ENCODE peak calls at places on chromosome 18, in nine cellular contexts. K is CD8-positive, alpha-beta T cell; W is ovary; H is HL-60; V is GM06990; N is osteoblast; C is progenitor cell of endocrine pancreas; O is left lung; Y is tibial nerve. T is an unnamed sample.

GRCh38 chr18:58529714-58530354 is 99.1 kb downstream of the ALPK2 start:
- DNase-seq in K (peak; percentile 71), W (no peak), H (no peak), V (no peak), N (no peak), C (peak; percentile 21), O (no peak), Y (peak; percentile 23), T (peak; percentile 49)

GRCh38 chr18:59085797-59086196 is 53.9 kb upstream of the SEC11C start:
- DNase-seq in K (no peak), W (no peak), H (no peak), V (no peak), N (peak; percentile 54), C (no peak), O (no peak), Y (no peak), T (no peak)

GRCh38 chr18:44852818-44853217 is 172.1 kb downstream of the SETBP1 start:
- DNase-seq in K (no peak), W (no peak), H (no peak), V (no peak), N (no peak), C (no peak), O (no peak), Y (no peak), T (no peak)

GRCh38 chr18:37640504-37640903 is 74.9 kb upstream of the CELF4 start:
- DNase-seq in K (no peak), W (no peak), H (no peak), V (no peak), N (no peak), C (no peak), O (no peak), Y (no peak), T (no peak)

GRCh38 chr18:23307567-23308295 is 145.4 kb upstream of the RIOK3 start:
- DNase-seq in K (no peak), W (no peak), H (no peak), V (peak; percentile 33), N (peak; percentile 93), C (no peak), O (no peak), Y (no peak), T (peak; percentile 43)

GRCh38 chr18:31667185-31667584 is 17.2 kb downstream of the B4GALT6 start:
- DNase-seq in K (no peak), W (no peak), H (no peak), V (no peak), N (peak; percentile 61), C (no peak), O (no peak), Y (no peak), T (no peak)

GRCh38 chr18:73636355-73636754 is 511.3 kb downstream of the FBXO15 start:
- DNase-seq in K (no peak), W (no peak), H (no peak), V (no peak), N (no peak), C (no peak), O (no peak), Y (no peak), T (no peak)

GRCh38 chr18:63213331-63213900 is 106.2 kb downstream of the BCL2 start:
- DNase-seq in K (no peak), W (no peak), H (no peak), V (no peak), N (no peak), C (no peak), O (no peak), Y (no peak), T (no peak)

GRCh38 chr18:34509879-34510586 is 200.1 kb upstream of the DTNA start:
- DNase-seq in K (no peak), W (no peak), H (no peak), V (no peak), N (no peak), C (no peak), O (no peak), Y (no peak), T (no peak)

GRCh38 chr18:3015203-3015590 is 2.3 kb upstream of the LPIN2 start:
- DNase-seq in K (no peak), W (no peak), H (peak; percentile 76), V (no peak), N (peak; percentile 92), C (no peak), O (no peak), Y (no peak), T (no peak)

GRCh38 chr18:13136689-13137040 is 81.9 kb upstream of the LDLRAD4 start:
- DNase-seq in K (no peak), W (peak; percentile 54), H (no peak), V (no peak), N (peak; percentile 90), C (no peak), O (peak; percentile 86), Y (no peak), T (peak; percentile 68)

GRCh38 chr18:2027026-2027425 is 544.3 kb downstream of the METTL4 start:
- DNase-seq in K (no peak), W (no peak), H (no peak), V (no peak), N (no peak), C (no peak), O (no peak), Y (no peak), T (no peak)

GRCh38 chr18:31105733-31106132 is 3.5 kb upstream of the DSC2 start:
- DNase-seq in K (no peak), W (no peak), H (no peak), V (no peak), N (no peak), C (no peak), O (no peak), Y (no peak), T (no peak)

GRCh38 chr18:43919565-43919964 is 642.3 kb upstream of the SYT4 start:
- DNase-seq in K (no peak), W (no peak), H (no peak), V (no peak), N (no peak), C (no peak), O (no peak), Y (no peak), T (no peak)

GRCh38 chr18:58640891-58641610 is 12.2 kb upstream of the ALPK2 start:
- DNase-seq in K (no peak), W (no peak), H (no peak), V (no peak), N (no peak), C (no peak), O (no peak), Y (no peak), T (no peak)

GRCh38 chr18:45359275-45360009 is 255.8 kb upstream of the SLC14A2 start:
- DNase-seq in K (no peak), W (no peak), H (no peak), V (no peak), N (no peak), C (peak; percentile 36), O (no peak), Y (no peak), T (no peak)

GRCh38 chr18:39841133-39842041 is 2113.6 kb upstream of the PIK3C3 start:
- DNase-seq in K (no peak), W (peak; percentile 45), H (no peak), V (no peak), N (peak; percentile 6), C (peak; percentile 20), O (peak; percentile 79), Y (no peak), T (no peak)

GRCh38 chr18:70333757-70334156 is 44.9 kb downstream of the SOCS6 start:
- DNase-seq in K (no peak), W (no peak), H (no peak), V (no peak), N (peak; percentile 85), C (no peak), O (no peak), Y (no peak), T (no peak)

GRCh38 chr18:24380163-24380747 is 17.4 kb downstream of the OSBPL1A start:
- DNase-seq in K (no peak), W (no peak), H (no peak), V (no peak), N (no peak), C (no peak), O (no peak), Y (no peak), T (no peak)

GRCh38 chr18:42730272-42730671 is 385.2 kb downstream of the RIT2 start:
- DNase-seq in K (no peak), W (no peak), H (no peak), V (no peak), N (no peak), C (no peak), O (no peak), Y (no peak), T (no peak)
- TF ChIP-seq CTCF in K (no peak), W (no peak), H (no peak), V (no peak), N (peak; percentile 22), C (peak; percentile 36), O (no peak), Y (no peak), T (no peak)

GRCh38 chr18:36095936-36096519 is 28.7 kb upstream of the RPRD1A start:
- DNase-seq in K (no peak), W (no peak), H (peak; percentile 31), V (peak; percentile 13), N (no peak), C (no peak), O (no peak), Y (no peak), T (peak; percentile 56)
- TF ChIP-seq CTCF in K (peak; percentile 72), W (peak; percentile 49), H (no peak), V (peak; percentile 25), N (peak; percentile 54), C (peak; percentile 71), O (peak; percentile 41), Y (peak; percentile 32), T (peak; percentile 48)

GRCh38 chr18:76805221-76805620 is 17.1 kb upstream of the ZNF236 start:
- DNase-seq in K (no peak), W (no peak), H (peak; percentile 42), V (no peak), N (peak; percentile 93), C (no peak), O (no peak), Y (no peak), T (no peak)
- TF ChIP-seq CTCF in K (no peak), W (no peak), H (peak; percentile 16), V (no peak), N (peak; percentile 46), C (no peak), O (no peak), Y (no peak), T (no peak)

GRCh38 chr18:77191241-77191751 is 58.4 kb upstream of the GALR1 start:
- DNase-seq in K (no peak), W (no peak), H (no peak), V (no peak), N (no peak), C (no peak), O (no peak), Y (no peak), T (no peak)

GRCh38 chr18:77201508-77201907 is 48.1 kb upstream of the GALR1 start:
- DNase-seq in K (no peak), W (no peak), H (no peak), V (no peak), N (no peak), C (no peak), O (no peak), Y (no peak), T (no peak)

GRCh38 chr18:77198663-77199062 is 51.0 kb upstream of the GALR1 start:
- DNase-seq in K (no peak), W (no peak), H (no peak), V (no peak), N (no peak), C (no peak), O (no peak), Y (no peak), T (no peak)

GRCh38 chr18:77199707-77200106 is 49.9 kb upstream of the GALR1 start:
- DNase-seq in K (no peak), W (no peak), H (no peak), V (no peak), N (no peak), C (no peak), O (no peak), Y (no peak), T (no peak)

GRCh38 chr18:77197073-77197472 is 52.6 kb upstream of the GALR1 start:
- DNase-seq in K (no peak), W (no peak), H (no peak), V (no peak), N (no peak), C (no peak), O (no peak), Y (no peak), T (no peak)
- TF ChIP-seq CTCF in K (no peak), W (no peak), H (no peak), V (peak; percentile 44), N (no peak), C (peak; percentile 18), O (no peak), Y (no peak), T (peak; percentile 31)